ENCODE peak calls at places on chromosomes 3 and 15, in eight cellular contexts. O is neural progenitor cell; T is mesothelial cell of epicardium; L is cardiac fibroblast; G is fibroblast of lung; S is CD4-positive, alpha-beta T cell; Z is lower leg skin; A is tibial nerve. Q is an unnamed sample.

GRCh38 chr3:177777699-177778098 is 580.4 kb upstream of the TBL1XR1 start:
- DNase-seq in O (peak), T (no peak), L (peak), G (peak), S (peak), Z (no peak), A (no peak), Q (no peak)

GRCh38 chr3:13827256-13827655 is 52.6 kb downstream of the WNT7A start:
- DNase-seq in O (no peak), T (no peak), L (no peak), G (no peak), S (no peak), Z (no peak), A (no peak), Q (no peak)

GRCh38 chr3:179432451-179432850 is 18.8 kb downstream of the GNB4 start:
- DNase-seq in O (no peak), T (no peak), L (no peak), G (no peak), S (no peak), Z (no peak), A (no peak), Q (no peak)

GRCh38 chr3:188241883-188242282 is 87.9 kb downstream of the LPP start:
- DNase-seq in O (no peak), T (no peak), L (no peak), G (peak), S (no peak), Z (no peak), A (no peak), Q (no peak)

GRCh38 chr15:80609512-80609946 is 85.6 kb upstream of the ABHD17C start:
- DNase-seq in O (no peak), T (no peak), L (peak), G (peak), S (no peak), Z (no peak), A (no peak), Q (no peak)

GRCh38 chr3:123344175-123344908 is 104.5 kb downstream of the ADCY5 start:
- DNase-seq in O (no peak), T (no peak), L (peak), G (peak), S (no peak), Z (no peak), A (no peak), Q (peak)

GRCh38 chr15:38528279-38528678 is 36.3 kb downstream of the RASGRP1 start:
- DNase-seq in O (no peak), T (no peak), L (peak), G (peak), S (no peak), Z (no peak), A (no peak), Q (no peak)

GRCh38 chr3:146550743-146551510 is 6.5 kb upstream of the PLSCR1 start:
- DNase-seq in O (no peak), T (no peak), L (peak), G (peak), S (no peak), Z (no peak), A (no peak), Q (peak)

GRCh38 chr3:126269360-126269759 is 87.8 kb downstream of the KLF15 start:
- DNase-seq in O (no peak), T (no peak), L (no peak), G (no peak), S (no peak), Z (peak), A (no peak), Q (no peak)

GRCh38 chr15:51004103-51004536 is 90.6 kb downstream of the TNFAIP8L3 start:
- DNase-seq in O (no peak), T (no peak), L (peak), G (peak), S (no peak), Z (no peak), A (no peak), Q (peak)

GRCh38 chr3:156321934-156322333 is 201.6 kb downstream of the KCNAB1 start:
- DNase-seq in O (peak), T (no peak), L (no peak), G (no peak), S (no peak), Z (no peak), A (no peak), Q (no peak)

GRCh38 chr3:107404727-107405519 is 27.7 kb downstream of the CCDC54 start:
- DNase-seq in O (no peak), T (no peak), L (peak), G (peak), S (no peak), Z (no peak), A (no peak), Q (no peak)

GRCh38 chr3:10707089-10707983 is 108.7 kb upstream of the SLC6A11 start:
- DNase-seq in O (peak), T (no peak), L (no peak), G (no peak), S (no peak), Z (no peak), A (no peak), Q (peak)

GRCh38 chr15:39472661-39473657 is 107.9 kb upstream of the THBS1 start:
- DNase-seq in O (no peak), T (peak), L (peak), G (peak), S (no peak), Z (peak), A (peak), Q (no peak)

GRCh38 chr15:67049351-67050044 is 15.9 kb upstream of the SMAD3 start:
- DNase-seq in O (no peak), T (no peak), L (peak), G (peak), S (no peak), Z (no peak), A (no peak), Q (no peak)
- TF ChIP-seq CTCF in O (no peak), T (no peak), L (no peak), G (no peak), S (no peak), Z (no peak), A (no peak), Q (no peak)

DNA sequence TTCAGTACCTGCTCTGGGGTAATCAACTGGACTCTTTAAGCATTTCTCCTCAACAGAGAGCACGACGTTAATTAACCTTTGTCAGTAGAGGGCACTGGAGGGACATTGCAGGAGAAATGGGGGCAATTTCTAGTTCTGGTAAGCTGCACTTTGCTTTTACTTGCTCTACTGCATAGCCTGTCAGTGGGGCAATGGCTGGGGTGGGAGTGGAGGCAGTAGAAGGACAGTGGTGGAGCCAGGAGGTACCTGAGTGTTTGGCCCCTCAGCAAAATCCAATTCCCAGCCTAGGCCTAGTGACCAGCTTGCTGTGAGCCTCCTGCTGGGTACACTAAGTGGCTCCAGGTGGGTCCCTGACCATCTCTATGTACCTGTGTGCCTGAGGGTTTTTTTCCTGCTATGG is 18.3 kb upstream of the MED12L start:
- DNase-seq in O (no peak), T (no peak), L (peak), G (no peak), S (no peak), Z (no peak), A (no peak), Q (no peak)
- TF ChIP-seq CTCF in O (peak), T (no peak), L (peak), G (no peak), S (no peak), Z (no peak), A (no peak), Q (no peak)

GRCh38 chr15:60551781-60552161 is 72.8 kb upstream of the ICE2 start:
- DNase-seq in O (no peak), T (no peak), L (no peak), G (no peak), S (no peak), Z (no peak), A (no peak), Q (no peak)
- TF ChIP-seq CTCF in O (peak), T (no peak), L (no peak), G (no peak), S (no peak), Z (no peak), A (no peak), Q (no peak)

GRCh38 chr15:70573121-70573850 is 190.1 kb downstream of the UACA start:
- DNase-seq in O (no peak), T (no peak), L (no peak), G (no peak), S (no peak), Z (peak), A (no peak), Q (no peak)

GRCh38 chr15:70569718-70570231 is 193.6 kb downstream of the UACA start:
- DNase-seq in O (no peak), T (peak), L (peak), G (peak), S (no peak), Z (no peak), A (no peak), Q (no peak)

GRCh38 chr15:70566989-70567388 is 196.4 kb downstream of the UACA start:
- DNase-seq in O (no peak), T (peak), L (no peak), G (no peak), S (no peak), Z (peak), A (no peak), Q (no peak)

GRCh38 chr15:70566047-70566835 is 197.1 kb downstream of the UACA start:
- DNase-seq in O (peak), T (peak), L (no peak), G (peak), S (no peak), Z (peak), A (no peak), Q (no peak)

DNA sequence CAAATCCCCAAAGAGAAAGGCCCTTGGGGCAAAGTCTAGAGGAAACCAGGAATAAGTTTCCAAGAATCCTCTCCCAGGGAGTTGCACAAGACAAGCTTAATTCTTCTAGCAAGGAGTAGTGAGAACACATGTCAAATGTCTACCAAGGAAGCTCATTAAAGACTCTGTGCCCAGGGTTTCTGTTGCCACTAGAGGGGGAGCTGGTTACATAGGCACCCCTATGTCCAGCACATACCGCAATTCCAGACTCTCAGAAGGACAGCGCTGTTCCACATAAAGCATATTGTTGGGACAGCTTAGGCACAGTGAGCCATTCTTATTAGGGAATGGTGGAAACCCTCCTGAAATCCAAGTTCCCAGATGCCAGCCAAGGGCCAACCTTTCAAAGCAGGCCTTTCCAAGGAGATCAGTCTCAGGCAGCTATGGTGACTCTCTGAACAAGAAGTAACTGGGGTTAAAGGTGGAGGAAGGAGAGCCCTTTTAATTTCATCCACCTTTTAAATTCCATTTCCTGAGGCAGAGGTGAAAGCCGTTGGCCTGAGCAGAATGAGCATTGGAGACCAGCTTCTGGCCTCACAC is 194.1 kb downstream of the UACA start:
- DNase-seq in O (peak), T (peak), L (peak), G (peak), S (no peak), Z (peak), A (no peak), Q (no peak)
- TF ChIP-seq CTCF in O (peak), T (no peak), L (peak), G (peak), S (no peak), Z (no peak), A (peak), Q (no peak)

DNA sequence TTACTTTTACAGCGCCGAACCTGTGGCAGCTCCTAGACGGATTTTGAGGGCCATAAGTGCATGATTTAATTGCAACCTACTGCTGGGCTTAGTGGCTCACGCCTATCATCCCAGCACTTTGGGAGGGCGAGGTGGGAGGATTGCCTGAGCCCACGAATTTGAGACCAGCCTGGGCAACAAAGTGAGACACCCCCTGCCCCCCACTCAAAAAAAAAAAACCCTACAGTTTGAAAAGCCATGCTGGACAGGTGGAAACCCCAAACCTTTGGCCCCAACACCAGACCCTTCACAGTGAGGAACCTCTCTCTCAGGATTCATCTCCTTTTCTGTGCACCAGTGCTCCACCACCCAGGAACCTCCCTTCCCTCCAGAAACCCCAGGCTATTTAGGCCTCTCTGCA is 1.1 kb upstream of the CDC25A start:
- DNase-seq in O (no peak), T (no peak), L (no peak), G (no peak), S (no peak), Z (peak), A (no peak), Q (no peak)
- TF ChIP-seq CTCF in O (no peak), T (no peak), L (no peak), G (no peak), S (no peak), Z (no peak), A (no peak), Q (no peak)

GRCh38 chr15:83993591-83993990 is 242.0 kb upstream of the GOLGA6L4 start:
- DNase-seq in O (no peak), T (no peak), L (no peak), G (no peak), S (no peak), Z (no peak), A (no peak), Q (no peak)
- TF ChIP-seq CTCF in O (peak), T (no peak), L (peak), G (peak), S (no peak), Z (no peak), A (no peak), Q (no peak)

GRCh38 chr3:138114988-138115971 is at the start of gene DZIP1L:
- DNase-seq in O (peak), T (peak), L (peak), G (peak), S (no peak), Z (peak), A (peak), Q (no peak)
- TF ChIP-seq CTCF in O (peak), T (no peak), L (no peak), G (peak), S (peak), Z (no peak), A (peak), Q (peak)

GRCh38 chr3:25094932-25095690 is 333.0 kb upstream of the RARB start:
- DNase-seq in O (no peak), T (no peak), L (no peak), G (no peak), S (no peak), Z (no peak), A (no peak), Q (no peak)
- TF ChIP-seq CTCF in O (no peak), T (no peak), L (no peak), G (peak), S (no peak), Z (no peak), A (no peak), Q (no peak)

DNA sequence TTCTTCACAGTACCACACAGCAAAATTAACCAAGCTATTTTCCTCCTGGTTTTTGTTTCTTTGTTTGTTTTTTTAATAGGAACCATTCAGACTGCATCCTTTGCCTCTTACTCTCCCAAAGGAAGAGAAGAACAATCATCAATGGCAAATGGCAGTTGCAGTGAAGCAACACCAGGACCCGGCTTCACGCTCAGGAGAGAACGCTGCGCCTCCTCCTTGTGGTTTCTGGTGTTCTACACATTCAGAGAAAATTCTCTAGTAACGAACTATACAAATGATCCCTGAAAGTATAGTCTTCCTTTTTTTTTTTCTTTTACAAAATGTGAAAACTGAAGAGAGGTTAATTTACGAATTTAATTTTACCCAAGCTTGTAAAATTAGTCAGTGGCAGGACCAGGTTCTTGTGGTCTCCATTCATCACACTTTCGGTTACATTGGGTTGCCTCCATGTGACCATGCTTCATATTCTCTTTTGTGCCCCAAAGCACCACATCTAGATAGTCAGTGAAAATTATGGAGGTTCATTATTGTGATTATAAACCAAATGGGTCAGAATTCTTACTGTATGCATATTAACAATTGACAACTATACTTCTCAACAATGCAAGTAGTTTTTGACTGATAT is 10.6 kb upstream of the MINDY2 start:
- DNase-seq in O (no peak), T (no peak), L (no peak), G (no peak), S (no peak), Z (no peak), A (no peak), Q (no peak)
- TF ChIP-seq CTCF in O (peak), T (no peak), L (no peak), G (no peak), S (no peak), Z (no peak), A (no peak), Q (no peak)